ENCODE peak calls at places on chromosomes 1 and 21, in five cellular contexts. W is lung, T is esophagus squamous epithelium, G is astrocyte, V is fibroblast of lung. M is an unnamed sample. For H3K9me3, the result is how much of the 10 kb centered on the place peaks cover.

GRCh38 chr1:153612755-153613331 is at the start of gene S100A16:
- DNase-seq in W (peak), T (no peak), G (peak), V (peak), M (peak)

GRCh38 chr1:52080014-52080415 is 23.9 kb downstream of the BTF3L4 start:
- DNase-seq in W (no peak), T (no peak), G (no peak), V (no peak), M (no peak)

GRCh38 chr1:193184776-193185175 is 1.6 kb downstream of the B3GALT2 start:
- DNase-seq in W (no peak), T (no peak), G (no peak), V (no peak), M (no peak)

GRCh38 chr1:48333316-48333715 is 110.8 kb downstream of the SLC5A9 start:
- DNase-seq in W (no peak), T (no peak), G (no peak), V (no peak), M (no peak)

GRCh38 chr1:99465176-99465900 is 180.6 kb upstream of the PALMD start:
- DNase-seq in W (no peak), T (no peak), G (peak), V (peak), M (no peak)

GRCh38 chr1:7948950-7949349 is 8.3 kb upstream of the TNFRSF9 start:
- DNase-seq in W (no peak), T (no peak), G (peak), V (peak), M (peak)

GRCh38 chr1:18913065-18913502 is 10.7 kb upstream of the ALDH4A1 start:
- DNase-seq in W (peak), T (no peak), G (peak), V (peak), M (peak)

GRCh38 chr1:151828931-151829330 is 2.7 kb downstream of the RORC start:
- DNase-seq in W (no peak), T (no peak), G (peak), V (peak), M (peak)

GRCh38 chr1:18108313-18109057 is 887 bp downstream of the IGSF21 start:
- DNase-seq in W (no peak), T (no peak), G (no peak), V (no peak), M (peak)

GRCh38 chr1:194045416-194045815 is 859.0 kb upstream of the B3GALT2 start:
- DNase-seq in W (no peak), T (no peak), G (peak), V (peak), M (no peak)

GRCh38 chr1:50681931-50682330 is 258.7 kb upstream of the DMRTA2 start:
- DNase-seq in W (no peak), T (no peak), G (no peak), V (no peak), M (no peak)

GRCh38 chr1:159179906-159180305 is 8.5 kb downstream of the CADM3 start:
- DNase-seq in W (no peak), T (no peak), G (no peak), V (no peak), M (no peak)

GRCh38 chr1:27296773-27297214 is 25.2 kb upstream of the TMEM222 start:
- DNase-seq in W (peak), T (no peak), G (peak), V (peak), M (peak)

GRCh38 chr1:237677979-237678378 is 212.7 kb downstream of the ZP4 start:
- DNase-seq in W (no peak), T (no peak), G (peak), V (peak), M (no peak)

GRCh38 chr21:14875704-14876364 is 189.0 kb downstream of the NRIP1 start:
- DNase-seq in W (no peak), T (no peak), G (no peak), V (peak), M (no peak)

GRCh38 chr1:178986204-178986603 is 39.5 kb upstream of the FAM20B start:
- DNase-seq in W (no peak), T (no peak), G (no peak), V (no peak), M (no peak)

GRCh38 chr1:201562659-201563405 is 23.9 kb downstream of the NAV1 start:
- DNase-seq in W (no peak), T (no peak), G (peak), V (peak), M (peak)

GRCh38 chr21:45417951-45418300 is 13.0 kb downstream of the COL18A1 start:
- DNase-seq in W (no peak), T (no peak), G (no peak), V (no peak), M (no peak)

GRCh38 chr1:65148548-65149390 is 766 bp downstream of the AK4 start:
- DNase-seq in W (no peak), T (no peak), G (no peak), V (peak), M (peak)

GRCh38 chr1:173148971-173149370 is 58.2 kb downstream of the TNFSF4 start:
- DNase-seq in W (no peak), T (no peak), G (peak), V (peak), M (no peak)

GRCh38 chr1:204601979-204602653 is 83.4 kb downstream of the LRRN2 start:
- DNase-seq in W (no peak), T (no peak), G (no peak), V (no peak), M (no peak)

GRCh38 chr1:159800177-159800935 is 1.8 kb upstream of the FCRL6 start:
- DNase-seq in W (no peak), T (no peak), G (no peak), V (no peak), M (peak)

GRCh38 chr1:107870691-107871090 is 94.3 kb downstream of the VAV3 start:
- DNase-seq in W (no peak), T (no peak), G (no peak), V (peak), M (no peak)

GRCh38 chr1:207917086-207917485 is 6.2 kb upstream of the CD34 start:
- DNase-seq in W (no peak), T (no peak), G (no peak), V (no peak), M (no peak)

GRCh38 chr1:975896-976683 is 5.8 kb downstream of the PERM1 start:
- DNase-seq in W (no peak), T (no peak), G (no peak), V (peak), M (peak)

GRCh38 chr1:4267381-4268261 is 367.5 kb upstream of the C1orf174 start:
- DNase-seq in W (no peak), T (no peak), G (no peak), V (no peak), M (no peak)
- H3K9me3 ChIP-seq in W (under half), T (under half), G (under half), V (under half), M (under half)

DNA sequence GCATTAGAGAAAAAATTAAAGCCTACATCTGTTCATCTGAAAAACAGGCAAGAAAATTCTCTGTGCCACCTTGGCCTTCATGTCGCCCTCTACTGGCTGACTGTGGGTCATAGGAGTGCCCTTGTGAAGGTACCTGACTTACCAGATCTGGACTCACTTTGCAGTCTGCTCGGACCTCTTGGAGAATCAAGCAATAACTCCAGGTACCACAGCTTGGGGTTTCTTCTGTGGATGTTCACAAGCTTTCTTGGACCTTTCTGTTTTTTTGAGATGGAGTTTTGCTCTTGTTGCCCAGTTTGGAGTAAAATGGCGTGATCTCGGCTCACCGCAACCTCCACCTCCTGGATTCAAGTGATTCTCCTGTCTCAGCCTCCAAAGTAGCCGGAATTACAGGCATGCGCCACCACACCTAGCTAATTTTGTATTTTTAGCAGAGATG is 2.4 kb upstream of the PRAMEF18 start:
- DNase-seq in W (peak), T (no peak), G (no peak), V (no peak), M (no peak)
- H3K9me3 ChIP-seq in W (under half), T (under half), G (under half), V (under half), M (under half)

DNA sequence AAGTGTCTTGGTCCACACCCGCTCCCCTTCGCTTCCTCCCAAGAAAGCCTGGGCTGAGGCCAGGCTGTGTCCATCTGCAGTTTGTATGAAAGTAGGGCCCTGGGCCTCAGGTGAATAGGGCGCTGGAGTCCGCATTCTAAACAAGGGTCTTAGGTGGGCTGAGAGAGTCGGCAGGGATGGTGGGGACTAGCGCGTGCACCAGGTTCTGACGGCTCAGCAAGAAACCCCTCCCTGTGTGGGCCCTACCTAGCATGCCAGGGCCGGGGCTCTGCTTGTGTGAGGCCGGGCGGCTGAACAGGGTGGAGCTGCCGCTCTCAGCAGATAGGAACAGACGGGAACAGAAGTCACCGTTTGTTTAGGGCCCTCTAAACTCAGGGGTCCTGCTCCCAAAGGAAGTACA is 1.7 kb downstream of the ACTRT2 start:
- DNase-seq in W (no peak), T (no peak), G (no peak), V (no peak), M (peak)
- H3K9me3 ChIP-seq in W (under half), T (under half), G (under half), V (under half), M (under half)

GRCh38 chr21:16078382-16078781 is 348.6 kb downstream of the USP25 start:
- DNase-seq in W (no peak), T (no peak), G (no peak), V (no peak), M (no peak)
- H3K9me3 ChIP-seq in W (under half), T (under half), G (under half), V (under half), M (under half)

DNA sequence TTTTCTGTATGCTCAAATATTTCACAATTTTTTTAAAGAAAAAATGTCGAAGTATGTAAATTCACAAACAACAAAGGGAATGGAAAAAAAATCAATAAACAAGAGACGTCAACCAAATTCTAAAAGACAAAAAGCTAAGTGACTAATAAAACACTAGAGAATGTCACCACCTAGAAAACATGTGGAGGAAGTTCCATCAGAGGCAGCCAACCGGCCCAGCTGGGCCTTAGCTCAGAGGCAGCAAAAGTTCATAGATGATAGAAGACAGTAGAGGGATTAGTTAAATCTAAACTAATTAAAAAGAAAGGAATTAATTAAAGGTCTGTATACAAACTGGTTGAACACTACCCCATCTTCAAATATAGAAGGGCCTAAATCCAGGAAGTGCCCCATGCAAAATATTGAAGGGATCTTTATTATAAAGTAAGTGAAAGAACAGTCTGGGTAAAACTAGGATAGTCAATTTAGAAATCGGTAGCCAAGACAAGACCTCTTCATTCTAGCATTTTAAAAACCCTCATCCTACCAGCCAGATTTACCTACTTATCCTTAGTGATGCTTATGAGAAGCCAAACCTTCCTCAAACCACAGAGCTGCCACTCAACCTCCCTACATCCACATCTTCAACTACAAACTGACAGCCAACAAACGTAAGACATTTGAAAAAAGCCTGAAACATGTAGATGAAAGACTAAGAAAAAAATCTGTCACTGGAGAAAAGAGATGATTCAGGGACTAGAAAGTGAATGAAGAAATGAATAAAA is 23.7 kb downstream of the MRPL39 start:
- DNase-seq in W (no peak), T (no peak), G (no peak), V (no peak), M (no peak)
- H3K9me3 ChIP-seq in W (under half), T (under half), G (under half), V (under half), M (under half)

GRCh38 chr1:169103443-169103842 is 3.0 kb upstream of the ATP1B1 start:
- DNase-seq in W (peak), T (no peak), G (no peak), V (no peak), M (no peak)
- H3K9me3 ChIP-seq in W (under half), T (under half), G (under half), V (under half), M (under half)